ENCODE peak calls at places on chromosomes 12 and 14, in eight cellular contexts. Q, T, R, I, V, A, B and O are unnamed samples. For H3K36me3 and H3K4me1, the result is how much of the 10 kb centered on the place peaks cover.

GRCh38 chr12:47102406-47102805 is 22.6 kb upstream of the AMIGO2 start:
- DNase-seq in T (no peak), Q (no peak), V (no peak), I (no peak), R (no peak), B (no peak), A (no peak), O (no peak)

GRCh38 chr12:71973687-71974086 is 35.0 kb downstream of the TPH2 start:
- DNase-seq in Q (no peak), I (no peak), A (no peak), R (no peak), V (no peak), T (no peak), B (no peak), O (no peak)

GRCh38 chr14:50773632-50774541 is 57.1 kb downstream of the NIN start:
- DNase-seq in B (peak), V (peak), Q (peak), A (no peak), T (no peak), R (peak), I (peak), O (no peak)

GRCh38 chr12:64160718-64161060 is 61.4 kb downstream of the KICS2 start:
- DNase-seq in Q (no peak), A (no peak), B (no peak), T (no peak), I (no peak), V (no peak), R (no peak), O (no peak)

GRCh38 chr14:89394920-89395319 is 22.1 kb downstream of the FOXN3 start:
- DNase-seq in I (no peak), V (no peak), A (no peak), B (no peak), R (no peak), Q (no peak), T (no peak), O (no peak)

GRCh38 chr14:79840068-79840467 is 371.2 kb downstream of the DIO2 start:
- DNase-seq in V (no peak), B (no peak), R (no peak), T (no peak), A (no peak), I (no peak), Q (no peak), O (no peak)

GRCh38 chr14:95034806-95035205 is 122.5 kb downstream of the DICER1 start:
- DNase-seq in I (peak), R (no peak), Q (no peak), T (no peak), A (no peak), V (no peak), B (no peak), O (no peak)

GRCh38 chr12:65720136-65720535 is 104.1 kb upstream of the HMGA2 start:
- DNase-seq in Q (no peak), B (no peak), V (no peak), A (no peak), I (no peak), T (no peak), R (no peak), O (no peak)

GRCh38 chr14:63510538-63510937 is 32.6 kb downstream of the PPP2R5E start:
- DNase-seq in I (no peak), R (peak), B (no peak), A (no peak), T (peak), V (no peak), Q (no peak), O (no peak)

GRCh38 chr14:49853572-49854375 is 1.2 kb upstream of the NEMF start:
- DNase-seq in Q (no peak), T (peak), V (peak), B (peak), I (peak), A (peak), R (no peak), O (peak)

GRCh38 chr12:117986705-117987469 is 18.1 kb upstream of the KSR2 start:
- DNase-seq in V (no peak), T (no peak), B (no peak), A (no peak), Q (no peak), I (no peak), R (no peak), O (no peak)

GRCh38 chr14:80546056-80546854 is 335.0 kb upstream of the DIO2 start:
- DNase-seq in A (no peak), B (no peak), I (no peak), V (no peak), Q (no peak), T (no peak), R (no peak), O (no peak)

GRCh38 chr12:645563-646071 is 17.6 kb downstream of the NINJ2 start:
- DNase-seq in B (no peak), T (no peak), A (peak), V (no peak), Q (no peak), R (no peak), I (no peak), O (peak)

DNA sequence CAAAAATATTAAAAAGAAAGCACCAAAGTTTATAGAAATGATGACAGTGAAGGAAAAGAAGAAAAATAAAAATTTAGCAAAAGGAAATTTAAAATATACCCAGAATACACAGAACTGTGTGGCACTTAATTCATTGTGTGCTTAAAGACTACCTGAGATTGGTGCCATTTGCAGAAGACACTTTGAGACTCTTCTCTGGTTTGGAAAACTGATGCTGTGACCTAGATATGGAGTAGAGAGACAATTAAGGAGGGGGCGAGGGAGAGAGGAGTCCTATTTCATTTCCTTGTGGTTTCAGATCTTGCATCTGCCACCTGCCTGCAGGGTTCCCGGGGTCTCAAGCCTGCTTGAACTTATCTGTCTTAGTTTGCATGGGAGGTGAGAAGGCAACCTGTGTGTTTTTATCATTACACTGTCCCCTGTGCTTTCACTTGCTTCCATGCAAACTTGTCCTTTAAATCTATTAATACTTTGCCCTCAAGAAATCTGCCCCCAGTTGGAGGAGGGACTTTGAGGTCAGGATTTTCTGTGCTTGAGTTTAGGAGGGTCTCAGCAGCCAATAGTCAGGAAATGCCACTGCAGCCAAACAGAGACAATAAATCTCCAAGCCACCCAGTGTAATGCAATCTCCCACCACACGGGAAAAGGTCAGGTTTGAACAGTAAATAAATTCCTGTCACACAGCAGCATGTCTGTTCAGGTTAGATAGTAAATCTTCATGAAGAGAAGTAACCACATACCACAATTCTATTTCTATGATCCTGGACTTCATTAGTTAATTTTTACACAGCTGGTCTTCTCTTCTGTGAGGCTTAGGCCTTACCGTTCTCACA is 119.4 kb downstream of the CAND1 start:
- DNase-seq in I (no peak), R (peak), B (no peak), T (no peak), Q (no peak), V (no peak), A (no peak), O (no peak)
- TF ChIP-seq CTCF in I (peak), R (peak), B (peak), T (no peak), Q (no peak), V (peak), A (no peak), O (peak)

GRCh38 chr12:109186993-109187653 is 70.7 kb downstream of the ACACB start:
- DNase-seq in R (no peak), A (no peak), Q (no peak), I (no peak), T (no peak), B (no peak), V (no peak), O (no peak)
- H3K36me3 ChIP-seq in R (under half), A (under half), Q (half or more), I (under half), T (under half), B (under half), V (half or more), O (under half)

GRCh38 chr14:102916347-102917055 is 6.0 kb upstream of the AMN start:
- DNase-seq in T (no peak), V (peak), B (no peak), A (no peak), R (no peak), Q (no peak), I (no peak), O (no peak)
- H3K4me1 ChIP-seq in T (under half), V (under half), B (under half), A (under half), R (under half), Q (under half), I (under half), O (under half)

GRCh38 chr12:75511116-75512048 is at the start of gene KRR1:
- DNase-seq in V (peak), T (peak), R (peak), A (peak), I (peak), B (peak), Q (peak), O (peak)
- TF ChIP-seq CTCF in V (no peak), T (no peak), R (peak), A (no peak), I (no peak), B (no peak), Q (no peak), O (peak)

DNA sequence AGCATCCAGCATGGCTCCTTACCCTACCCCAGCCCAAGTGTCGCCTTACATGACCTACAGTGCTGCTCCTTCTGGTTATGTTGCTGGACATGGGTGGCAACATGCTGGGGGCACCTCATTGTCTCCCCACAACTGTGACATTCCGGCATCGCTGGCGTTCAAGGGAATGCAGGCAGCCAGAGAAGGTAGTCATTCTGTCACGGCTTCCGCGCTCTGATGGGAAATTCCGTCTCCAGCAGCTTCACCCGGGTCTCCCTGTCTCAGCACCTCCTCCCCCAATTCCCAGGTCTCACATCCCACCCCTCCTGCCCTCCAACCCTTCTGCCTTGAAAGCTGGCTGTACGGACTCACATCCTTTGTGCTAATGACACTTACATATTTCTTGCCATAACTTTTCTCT is 14.6 kb downstream of the PAX9 start:
- DNase-seq in B (no peak), T (no peak), I (no peak), V (no peak), R (no peak), A (no peak), Q (no peak), O (no peak)
- H3K36me3 ChIP-seq in B (under half), T (under half), I (under half), V (under half), R (under half), A (under half), Q (under half), O (under half)

DNA sequence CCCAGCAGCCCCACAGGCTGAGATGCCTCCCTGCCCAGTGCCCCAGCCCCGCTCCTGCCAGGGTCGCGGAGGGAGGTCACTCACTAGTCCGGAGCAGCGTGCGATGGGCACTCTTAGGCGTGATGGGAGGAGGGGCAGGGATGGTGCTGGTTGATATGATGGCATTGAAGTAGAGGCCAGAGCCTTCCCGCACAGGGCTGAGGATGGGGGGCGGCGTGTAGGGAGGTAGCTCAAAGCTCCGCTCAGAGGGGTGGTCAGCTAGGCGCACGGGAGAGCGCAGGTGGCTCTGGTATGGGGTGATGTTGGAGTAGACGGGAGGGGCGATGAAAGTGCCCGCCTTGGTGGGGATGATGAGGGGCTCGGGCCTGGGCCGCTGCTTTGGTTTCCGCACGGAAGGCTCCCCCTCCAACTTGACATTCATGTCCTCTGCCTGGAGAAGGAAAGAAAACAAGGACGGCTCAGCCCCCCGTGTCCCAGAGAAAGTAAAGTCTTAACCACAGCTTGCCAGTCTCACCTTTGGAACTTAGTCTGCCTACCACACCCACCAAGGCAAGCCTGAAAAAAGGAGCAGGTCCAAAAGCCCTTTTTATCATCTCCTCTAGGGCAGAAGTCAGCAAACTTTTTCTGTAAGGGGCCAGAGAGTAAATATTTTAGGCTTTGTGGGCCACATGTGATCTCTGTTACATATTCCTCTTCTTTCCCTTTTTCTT is 15.5 kb upstream of the PNMA1 start:
- DNase-seq in I (peak), V (no peak), A (no peak), T (no peak), Q (no peak), R (no peak), B (no peak), O (no peak)
- H3K4me1 ChIP-seq in I (under half), V (half or more), A (under half), T (under half), Q (under half), R (under half), B (under half), O (under half)

GRCh38 chr12:75611041-75611440 is 99.6 kb upstream of the KRR1 start:
- DNase-seq in R (no peak), Q (no peak), B (peak), A (no peak), V (no peak), T (no peak), I (no peak), O (no peak)
- TF ChIP-seq CTCF in R (no peak), Q (no peak), B (peak), A (no peak), V (no peak), T (no peak), I (no peak), O (no peak)